ENCODE peak calls at places on chromosomes 7 and 10, in five cellular contexts. T is A549, X is fibroblast of mammary gland, G is B cell, F is neural crest cell. U is an unnamed sample.
A peak's percentile ranks its signal among the peaks of the same experiment; 100 is the strongest.

GRCh38 chr10:77165445-77166316 is 471.9 kb downstream of the KCNMA1 start:
- DNase-seq in T (peak; percentile 40), X (peak; percentile 77), G (peak; percentile 54), F (peak; percentile 66), U (peak; percentile 41)

GRCh38 chr10:91879514-91880170 is 29.6 kb downstream of the FGFBP3 start:
- DNase-seq in T (no peak), X (no peak), G (no peak), F (no peak), U (no peak)

GRCh38 chr7:4265056-4265455 is 417.0 kb upstream of the FOXK1 start:
- DNase-seq in T (no peak), X (no peak), G (no peak), F (no peak), U (no peak)

GRCh38 chr7:43569424-43569823 is 13.5 kb upstream of the STK17A start:
- DNase-seq in T (no peak), X (peak; percentile 83), G (no peak), F (no peak), U (peak; percentile 51)

GRCh38 chr7:22601812-22602568 is 102.0 kb upstream of the STEAP1B start:
- DNase-seq in T (no peak), X (peak; percentile 78), G (no peak), F (no peak), U (no peak)

GRCh38 chr10:119203006-119203405 is 4.4 kb upstream of the GRK5 start:
- DNase-seq in T (no peak), X (peak; percentile 38), G (no peak), F (no peak), U (no peak)

GRCh38 chr10:18607503-18607902 is 43.9 kb downstream of the NSUN6 start:
- DNase-seq in T (peak; percentile 72), X (peak; percentile 93), G (no peak), F (no peak), U (no peak)

GRCh38 chr10:78963074-78964034 is 105.4 kb upstream of the ZMIZ1 start:
- DNase-seq in T (no peak), X (no peak), G (no peak), F (no peak), U (no peak)

GRCh38 chr10:119310807-119311206 is 103.4 kb downstream of the GRK5 start:
- DNase-seq in T (no peak), X (no peak), G (no peak), F (no peak), U (no peak)

GRCh38 chr7:43647772-43648643 is 65.1 kb downstream of the STK17A start:
- DNase-seq in T (peak; percentile 66), X (peak; percentile 100), G (no peak), F (no peak), U (peak; percentile 31)

GRCh38 chr7:131657881-131658280 is 101.5 kb upstream of the PODXL start:
- DNase-seq in T (no peak), X (no peak), G (no peak), F (no peak), U (no peak)

GRCh38 chr7:70307544-70308106 is 709.4 kb downstream of the AUTS2 start:
- DNase-seq in T (no peak), X (peak; percentile 18), G (no peak), F (no peak), U (no peak)

GRCh38 chr7:101664893-101665471 is 35.9 kb upstream of the MYL10 start:
- DNase-seq in T (no peak), X (no peak), G (no peak), F (no peak), U (no peak)

GRCh38 chr10:78316451-78316931 is 282.8 kb downstream of the RPS24 start:
- DNase-seq in T (no peak), X (peak; percentile 63), G (no peak), F (no peak), U (no peak)

GRCh38 chr7:83970081-83970480 is 224.5 kb downstream of the SEMA3A start:
- DNase-seq in T (no peak), X (no peak), G (no peak), F (no peak), U (no peak)

GRCh38 chr10:101956898-101957297 is 99.1 kb downstream of the ARMH3 start:
- DNase-seq in T (no peak), X (no peak), G (no peak), F (no peak), U (no peak)

GRCh38 chr10:22699976-22700375 is 14.4 kb downstream of the PIP4K2A start:
- DNase-seq in T (no peak), X (no peak), G (no peak), F (no peak), U (no peak)

GRCh38 chr10:61958793-61959192 is 57.3 kb downstream of the ARID5B start:
- DNase-seq in T (no peak), X (no peak), G (no peak), F (no peak), U (no peak)

GRCh38 chr7:82593780-82594179 is 150.2 kb upstream of the CACNA2D1 start:
- DNase-seq in T (no peak), X (peak; percentile 24), G (no peak), F (no peak), U (no peak)

GRCh38 chr7:33107136-33108066 is 1.8 kb downstream of the RP9 start:
- DNase-seq in T (peak; percentile 18), X (peak; percentile 56), G (peak; percentile 63), F (peak; percentile 11), U (peak; percentile 60)

GRCh38 chr7:130891254-130892094 is 157.5 kb upstream of the KLF14 start:
- DNase-seq in T (no peak), X (peak; percentile 98), G (no peak), F (no peak), U (no peak)

GRCh38 chr10:79070091-79070610 is 1.4 kb downstream of the ZMIZ1 start:
- DNase-seq in T (no peak), X (no peak), G (no peak), F (peak; percentile 20), U (peak; percentile 32)

GRCh38 chr10:12847361-12847975 is 154.0 kb downstream of the CCDC3 start:
- DNase-seq in T (no peak), X (no peak), G (no peak), F (peak; percentile 16), U (no peak)

GRCh38 chr7:5382281-5383041 is 41.2 kb downstream of the TNRC18 start:
- DNase-seq in T (no peak), X (peak; percentile 27), G (no peak), F (peak; percentile 65), U (no peak)

GRCh38 chr7:66522518-66522917 is 106.2 kb upstream of the KCTD7 start:
- DNase-seq in T (no peak), X (peak; percentile 12), G (peak; percentile 14), F (no peak), U (no peak)

GRCh38 chr10:11015371-11015934 is 2.2 kb upstream of the CELF2 start:
- DNase-seq in T (no peak), X (peak; percentile 52), G (no peak), F (no peak), U (no peak)

DNA sequence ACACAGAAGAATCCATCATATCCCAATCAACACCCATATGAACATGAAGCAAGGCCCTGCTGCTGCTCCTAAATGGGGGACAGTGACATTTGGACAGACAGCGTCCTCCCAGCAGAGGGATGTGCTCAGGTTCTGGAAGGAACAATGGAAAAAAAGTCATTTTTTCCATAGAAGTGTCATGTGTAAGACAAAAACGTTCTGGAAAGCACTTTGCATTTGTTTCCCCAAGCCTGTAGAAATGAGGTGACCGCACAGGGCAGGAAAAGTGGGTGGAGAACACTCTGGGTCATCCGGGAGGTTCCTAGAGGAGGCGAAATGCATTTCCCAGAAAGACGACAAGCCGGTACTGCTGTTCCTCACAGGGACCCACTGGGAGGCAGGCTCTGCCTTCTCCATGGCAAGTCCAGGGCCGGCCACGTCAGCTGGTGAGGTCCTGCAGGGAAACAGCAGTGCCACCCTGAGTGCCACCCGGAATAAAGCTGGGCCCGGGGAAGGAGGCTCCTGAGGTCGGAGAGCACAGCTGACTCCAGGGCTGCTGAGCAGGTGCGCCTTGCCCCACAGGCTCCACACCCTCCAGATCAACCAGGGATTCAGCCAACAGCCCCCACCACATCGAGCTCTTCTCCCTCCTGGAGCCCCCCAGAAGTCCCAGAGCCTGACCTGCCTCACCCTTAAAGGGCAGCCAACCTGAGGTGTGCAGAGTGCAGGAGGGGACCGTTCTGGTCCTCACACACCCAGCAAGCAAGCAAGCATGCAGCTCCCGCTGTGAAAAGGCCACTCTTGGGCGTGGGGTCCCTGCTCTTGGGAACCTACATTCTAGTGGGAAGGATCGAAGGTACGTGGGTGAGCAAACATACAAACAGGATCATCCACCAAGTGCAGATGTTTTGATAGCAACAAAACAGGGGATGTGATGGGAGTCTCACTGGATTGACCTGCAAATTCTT is 28.8 kb upstream of the INPP5A start:
- DNase-seq in T (no peak), X (no peak), G (no peak), F (no peak), U (no peak)
- TF ChIP-seq CTCF in T (no peak), X (no peak), G (no peak), F (no peak), U (no peak)

GRCh38 chr7:1720325-1720724 is 50.2 kb downstream of the ELFN1 start:
- DNase-seq in T (no peak), X (no peak), G (no peak), F (no peak), U (no peak)
- TF ChIP-seq CTCF in T (no peak), X (no peak), G (no peak), F (no peak), U (no peak)

GRCh38 chr7:73522081-73522818 is at the start of gene BAZ1B:
- DNase-seq in T (peak; percentile 98), X (peak; percentile 98), G (peak; percentile 97), F (peak; percentile 93), U (peak; percentile 99)
- TF ChIP-seq CTCF in T (no peak), X (no peak), G (no peak), F (peak; percentile 35), U (no peak)

DNA sequence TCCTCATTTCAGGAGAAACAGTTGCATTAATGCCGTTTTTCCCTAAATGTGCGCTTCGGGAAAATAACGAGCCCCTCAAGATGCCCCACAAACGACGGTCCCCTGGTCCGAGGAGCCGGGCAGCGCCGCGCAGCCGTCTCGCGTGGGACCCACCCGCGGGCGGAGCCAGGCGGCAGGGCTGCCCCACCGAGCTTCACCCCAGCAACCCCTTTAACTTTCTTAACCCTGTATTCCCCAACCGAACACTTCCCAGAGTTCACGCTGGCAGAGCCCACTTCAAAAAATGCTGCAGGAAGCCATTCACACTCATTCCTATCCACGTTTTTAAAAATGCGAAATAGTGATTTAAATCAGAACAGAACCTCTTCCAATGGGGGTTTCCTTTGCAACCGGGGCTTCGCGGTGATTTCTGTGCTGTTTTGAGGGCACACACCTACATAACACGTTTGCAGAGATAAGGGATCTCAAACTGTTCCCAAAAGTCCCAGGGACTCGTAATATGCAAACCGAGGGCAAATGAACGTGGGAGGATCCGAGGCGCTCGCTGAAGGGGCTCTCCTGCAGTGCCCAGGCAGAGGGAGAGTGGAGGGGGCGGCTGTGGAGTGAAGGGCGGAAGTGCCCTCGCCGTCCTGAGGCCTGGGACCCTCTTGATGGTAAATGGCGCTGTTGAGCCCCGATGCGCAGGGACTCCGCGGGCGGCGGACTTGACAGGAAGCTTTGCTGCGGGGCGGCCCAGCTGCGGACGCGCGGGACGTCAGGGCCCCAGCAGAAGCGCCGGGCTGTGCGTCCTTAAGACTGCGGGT is 152.1 kb upstream of the YAE1 start:
- DNase-seq in T (peak; percentile 13), X (peak; percentile 25), G (peak; percentile 65), F (peak; percentile 67), U (peak; percentile 71)
- TF ChIP-seq CTCF in T (no peak), X (no peak), G (no peak), F (peak; percentile 49), U (no peak)

GRCh38 chr10:124279298-124279697 is 139.4 kb downstream of the OAT start:
- DNase-seq in T (no peak), X (no peak), G (no peak), F (no peak), U (no peak)
- TF ChIP-seq CTCF in T (no peak), X (no peak), G (no peak), F (no peak), U (no peak)

GRCh38 chr10:15088428-15089261 is at the start of gene ACBD7:
- DNase-seq in T (peak; percentile 95), X (peak; percentile 56), G (peak; percentile 89), F (peak; percentile 78), U (peak; percentile 91)
- TF ChIP-seq CTCF in T (no peak), X (no peak), G (peak; percentile 53), F (peak; percentile 59), U (no peak)

U was measured in GM20000.